ENCODE peak calls at places on chromosomes 13 and 19, in five cellular contexts. D, C, N, E and K are unnamed samples.

GRCh38 chr19:15812059-15812722 is 3.3 kb downstream of the OR10H1 start:
- DNase-seq in D (peak; percentile 40), E (no peak), C (no peak), N (no peak), K (no peak)

GRCh38 chr19:57105976-57106610 is 13.7 kb upstream of the USP29 start:
- DNase-seq in D (no peak), E (peak; percentile 80), C (no peak), N (no peak), K (no peak)

GRCh38 chr19:51640371-51640770 is 6.3 kb downstream of the SIGLEC14 start:
- DNase-seq in D (no peak), C (no peak), N (no peak), E (no peak), K (no peak)

GRCh38 chr13:41675306-41675705 is 218.0 kb downstream of the RGCC start:
- DNase-seq in C (no peak), E (no peak), N (no peak), D (no peak), K (no peak)

GRCh38 chr13:73220966-73221720 is 162.3 kb downstream of the KLF5 start:
- DNase-seq in D (peak; percentile 68), C (no peak), N (no peak), E (no peak), K (no peak)

GRCh38 chr13:51785592-51786424 is 18.2 kb downstream of the DHRS12 start:
- DNase-seq in N (no peak), D (peak; percentile 58), E (no peak), C (no peak), K (no peak)

GRCh38 chr13:26325876-26326275 is 71.9 kb downstream of the CDK8 start:
- DNase-seq in C (peak; percentile 31), E (no peak), D (no peak), N (no peak), K (peak; percentile 25)

GRCh38 chr19:13827656-13828055 is 32.4 kb downstream of the ZSWIM4 start:
- DNase-seq in N (no peak), E (no peak), C (no peak), D (no peak), K (no peak)

GRCh38 chr13:20814224-20814910 is 40.6 kb upstream of the EEF1AKMT1 start:
- DNase-seq in E (no peak), D (no peak), C (no peak), N (peak; percentile 92), K (no peak)

GRCh38 chr19:15643387-15643786 is 2.7 kb downstream of the CYP4F3 start:
- DNase-seq in D (no peak), C (no peak), N (no peak), E (peak; percentile 36), K (no peak)

GRCh38 chr13:98187862-98188261 is 10.8 kb upstream of the RNF113B start:
- DNase-seq in E (no peak), D (no peak), C (no peak), N (no peak), K (no peak)

GRCh38 chr13:50650936-50651638 is 192.4 kb downstream of the DLEU7 start:
- DNase-seq in C (no peak), D (no peak), N (no peak), E (no peak), K (peak; percentile 10)

GRCh38 chr13:110232756-110233155 is 74.2 kb downstream of the COL4A1 start:
- DNase-seq in D (no peak), E (peak; percentile 17), C (no peak), N (no peak), K (no peak)

GRCh38 chr19:52722062-52723005 is 12.5 kb downstream of the ZNF611 start:
- DNase-seq in C (no peak), D (no peak), N (peak; percentile 34), E (no peak), K (no peak)

GRCh38 chr13:42153371-42153770 is 104.9 kb downstream of the DGKH start:
- DNase-seq in E (no peak), N (no peak), D (no peak), C (no peak), K (no peak)

GRCh38 chr19:6127716-6128335 is 7.6 kb upstream of the ACSBG2 start:
- DNase-seq in C (no peak), E (no peak), D (no peak), N (no peak), K (no peak)

GRCh38 chr13:44259045-44260042 is 114.3 kb upstream of the SERP2 start:
- DNase-seq in E (no peak), C (peak; percentile 64), D (no peak), N (no peak), K (peak; percentile 57)

GRCh38 chr13:96817336-96817941 is 176.8 kb downstream of the OXGR1 start:
- DNase-seq in C (no peak), N (peak; percentile 14), D (peak; percentile 68), E (no peak), K (no peak)

GRCh38 chr13:94988654-94989053 is 276.3 kb upstream of the SOX21 start:
- DNase-seq in C (no peak), N (no peak), E (no peak), D (peak; percentile 60), K (no peak)

GRCh38 chr13:40061466-40062450 is 406.3 kb downstream of the COG6 start:
- DNase-seq in C (no peak), D (no peak), E (no peak), N (no peak), K (no peak)

GRCh38 chr13:37225414-37226047 is 120.1 kb upstream of the CSNK1A1L start:
- DNase-seq in D (no peak), E (no peak), N (peak; percentile 12), C (no peak), K (no peak)

GRCh38 chr13:97408938-97409337 is 25.0 kb upstream of the RAP2A start:
- DNase-seq in E (no peak), N (no peak), C (no peak), D (no peak), K (no peak)

GRCh38 chr13:25329706-25330105 is 28.3 kb downstream of the NUP58 start:
- DNase-seq in D (no peak), E (no peak), N (peak; percentile 49), C (no peak), K (no peak)

GRCh38 chr19:30927705-30928104 is 421.5 kb downstream of the TSHZ3 start:
- DNase-seq in N (no peak), E (no peak), C (no peak), D (no peak), K (no peak)

GRCh38 chr19:19057317-19057716 is 6.5 kb upstream of the SLC25A42 start:
- DNase-seq in N (no peak), C (no peak), E (no peak), D (no peak), K (no peak)

GRCh38 chr19:19105365-19106060 is 32.8 kb downstream of the TMEM161A start:
- DNase-seq in C (peak; percentile 72), E (no peak), D (no peak), N (peak; percentile 38), K (peak; percentile 65)

GRCh38 chr19:15264933-15265206 is 32.6 kb upstream of the EPHX3 start:
- DNase-seq in D (no peak), C (no peak), N (no peak), E (no peak), K (no peak)

GRCh38 chr19:1267441-1268391 is 1.4 kb upstream of the CIRBP start:
- DNase-seq in C (no peak), E (no peak), D (no peak), N (no peak), K (no peak)